ENCODE peak calls at places on chromosome 9, in four cellular contexts. C is HCT116, V is HepG2, Q is SK-N-SH. G is an unnamed sample.

GRCh38 chr9:123640792-123641222 is 284.8 kb downstream of the CRB2 start:
- DNase-seq in Q (no peak), C (no peak), V (no peak), G (no peak)

GRCh38 chr9:102273952-102274351 is 535.5 kb upstream of the GRIN3A start:
- DNase-seq in V (no peak), Q (no peak), C (no peak), G (no peak)

GRCh38 chr9:15999422-16000339 is 446.8 kb downstream of the CCDC171 start:
- DNase-seq in C (peak), V (no peak), Q (peak), G (no peak)

GRCh38 chr9:133843250-133843649 is 105.1 kb upstream of the SARDH start:
- DNase-seq in V (no peak), C (no peak), Q (no peak), G (no peak)

GRCh38 chr9:15239816-15240215 is 67.2 kb downstream of the TTC39B start:
- DNase-seq in V (no peak), C (no peak), Q (no peak), G (no peak)

GRCh38 chr9:92640398-92641091 is 29.4 kb downstream of the IPPK start:
- DNase-seq in Q (no peak), C (no peak), V (no peak), G (no peak)

GRCh38 chr9:68782546-68782945 is 77.5 kb downstream of the PIP5K1B start:
- DNase-seq in V (no peak), Q (no peak), C (no peak), G (no peak)

GRCh38 chr9:134031783-134032182 is 6.5 kb downstream of the BRD3OS start:
- DNase-seq in V (no peak), C (no peak), Q (no peak), G (no peak)

GRCh38 chr9:82170871-82171270 is 182.3 kb downstream of the SPATA31D1 start:
- DNase-seq in V (no peak), C (no peak), Q (no peak), G (no peak)

GRCh38 chr9:123996731-123997421 is 14.7 kb upstream of the LHX2 start:
- DNase-seq in C (no peak), V (no peak), Q (no peak), G (no peak)

GRCh38 chr9:110990481-110990880 is 47.8 kb downstream of the LPAR1 start:
- DNase-seq in Q (no peak), C (no peak), V (no peak), G (no peak)

GRCh38 chr9:14400658-14400995 is 86.7 kb upstream of the NFIB start:
- DNase-seq in Q (peak), V (peak), C (peak), G (peak)

GRCh38 chr9:76846307-76846706 is 59.6 kb downstream of the PRUNE2 start:
- DNase-seq in V (no peak), C (no peak), Q (no peak), G (no peak)

GRCh38 chr9:127809562-127810377 is 7.1 kb downstream of the FPGS start:
- DNase-seq in V (no peak), C (no peak), Q (peak), G (peak)

GRCh38 chr9:109518621-109519335 is 20.7 kb upstream of the PTPN3 start:
- DNase-seq in C (no peak), Q (no peak), V (no peak), G (no peak)

GRCh38 chr9:20209421-20210340 is 412.6 kb downstream of the MLLT3 start:
- DNase-seq in Q (no peak), C (no peak), V (no peak), G (no peak)

GRCh38 chr9:127161081-127161621 is 38.7 kb upstream of the ANGPTL2 start:
- DNase-seq in Q (no peak), V (no peak), C (no peak), G (no peak)

GRCh38 chr9:4207881-4208615 is 91.8 kb downstream of the GLIS3 start:
- DNase-seq in C (no peak), Q (no peak), V (no peak), G (no peak)

GRCh38 chr9:80797427-80797825 is 891.9 kb downstream of the TLE1 start:
- DNase-seq in C (no peak), V (no peak), Q (no peak), G (no peak)

GRCh38 chr9:99181206-99181605 is 40.5 kb downstream of the ALG2 start:
- DNase-seq in Q (no peak), C (no peak), V (no peak), G (no peak)

GRCh38 chr9:33329996-33330395 is 39.7 kb downstream of the NFX1 start:
- DNase-seq in Q (no peak), V (no peak), C (no peak), G (no peak)

GRCh38 chr9:3794005-3794404 is 268.2 kb upstream of the RFX3 start:
- DNase-seq in Q (no peak), C (no peak), V (peak), G (peak)

GRCh38 chr9:121810489-121810888 is 159.1 kb downstream of the DAB2IP start:
- DNase-seq in V (no peak), Q (no peak), C (no peak), G (no peak)

GRCh38 chr9:37574996-37575395 is 1.2 kb downstream of the FBXO10 start:
- DNase-seq in C (no peak), Q (peak), V (no peak), G (no peak)

GRCh38 chr9:83708515-83709158 is 879 bp upstream of the UBQLN1 start:
- DNase-seq in V (peak), Q (peak), C (peak), G (peak)

GRCh38 chr9:117080996-117081395 is 333.9 kb downstream of the ASTN2 start:
- DNase-seq in C (no peak), Q (peak), V (no peak), G (no peak)

GRCh38 chr9:86330186-86330585 is 24.0 kb downstream of the TUT7 start:
- DNase-seq in Q (no peak), C (no peak), V (no peak), G (no peak)

GRCh38 chr9:114156658-114157421 is 1.5 kb downstream of the COL27A1 start:
- DNase-seq in C (no peak), V (no peak), Q (peak), G (no peak)

GRCh38 chr9:121299467-121300282 is 31.7 kb downstream of the GSN start:
- DNase-seq in V (no peak), Q (peak), C (no peak), G (no peak)

GRCh38 chr9:134058716-134059115 is 9.1 kb downstream of the BRD3 start:
- DNase-seq in V (no peak), Q (peak), C (no peak), G (no peak)

GRCh38 chr9:126704157-126704941 is 90.6 kb downstream of the LMX1B start:
- DNase-seq in Q (peak), V (no peak), C (peak), G (peak)

GRCh38 chr9:94952553-94953373 is 226.3 kb downstream of the AOPEP start:
- DNase-seq in Q (no peak), V (no peak), C (no peak), G (no peak)

GRCh38 chr9:127574089-127574921 is 37.8 kb upstream of the STXBP1 start:
- DNase-seq in C (no peak), V (no peak), Q (no peak), G (peak)

GRCh38 chr9:122954253-122954691 is 13.5 kb downstream of the RABGAP1 start:
- DNase-seq in C (no peak), Q (no peak), V (no peak), G (no peak)

GRCh38 chr9:110148384-110148783 is 59.6 kb downstream of the C9orf152 start:
- DNase-seq in C (no peak), Q (no peak), V (no peak), G (no peak)

GRCh38 chr9:121619989-121620673 is 31.3 kb upstream of the DAB2IP start:
- DNase-seq in V (no peak), Q (no peak), C (no peak), G (no peak)

GRCh38 chr9:107274953-107275422 is 8.1 kb upstream of the RAD23B start:
- DNase-seq in Q (no peak), C (peak), V (peak), G (no peak)

GRCh38 chr9:32525506-32525905 is 490 bp downstream of the RIGI start:
- DNase-seq in V (no peak), Q (no peak), C (no peak), G (no peak)

GRCh38 chr9:33233659-33234335 is 6.2 kb upstream of the SPINK4 start:
- DNase-seq in C (peak), V (no peak), Q (no peak), G (no peak)

DNA sequence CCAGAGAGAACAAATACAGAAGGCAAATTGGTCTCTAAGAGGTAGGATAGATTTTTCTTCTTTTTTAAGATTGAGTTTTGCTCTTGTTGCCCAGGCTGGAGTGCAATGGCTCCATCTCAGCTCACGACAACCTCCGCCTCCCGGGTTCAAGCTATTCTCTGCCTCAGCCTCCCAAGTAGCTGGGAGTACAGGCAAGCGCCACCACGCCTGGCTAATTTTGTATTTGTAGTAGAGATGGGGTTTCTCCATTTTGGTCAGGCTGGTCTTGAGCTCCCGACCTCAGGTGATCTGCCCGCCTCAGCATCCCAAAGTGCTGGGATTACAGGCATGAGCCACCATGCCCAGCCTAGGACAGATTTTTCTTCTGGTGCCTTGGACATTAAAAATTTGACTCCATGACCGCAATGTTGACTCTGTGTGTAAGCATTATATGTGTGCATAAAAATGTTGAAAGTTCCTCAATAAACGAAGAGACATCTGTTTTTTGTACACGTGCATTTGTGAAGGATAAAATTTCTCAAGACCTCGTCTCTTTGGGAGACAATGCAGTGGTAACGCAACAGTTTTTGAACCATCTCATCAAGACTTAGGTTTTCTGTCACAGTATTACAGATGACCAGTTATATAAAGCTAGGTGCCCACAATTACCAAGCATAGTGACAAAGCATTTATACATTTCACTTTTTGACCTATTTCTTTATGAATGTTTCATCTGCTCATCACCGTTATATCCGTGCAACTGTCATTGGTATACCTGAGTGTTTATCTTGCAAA is 17.4 kb downstream of the VCP start:
- DNase-seq in V (no peak), Q (no peak), C (no peak), G (no peak)
- TF ChIP-seq JUND in V (no peak), Q (no peak), C (no peak), G (no peak)

DNA sequence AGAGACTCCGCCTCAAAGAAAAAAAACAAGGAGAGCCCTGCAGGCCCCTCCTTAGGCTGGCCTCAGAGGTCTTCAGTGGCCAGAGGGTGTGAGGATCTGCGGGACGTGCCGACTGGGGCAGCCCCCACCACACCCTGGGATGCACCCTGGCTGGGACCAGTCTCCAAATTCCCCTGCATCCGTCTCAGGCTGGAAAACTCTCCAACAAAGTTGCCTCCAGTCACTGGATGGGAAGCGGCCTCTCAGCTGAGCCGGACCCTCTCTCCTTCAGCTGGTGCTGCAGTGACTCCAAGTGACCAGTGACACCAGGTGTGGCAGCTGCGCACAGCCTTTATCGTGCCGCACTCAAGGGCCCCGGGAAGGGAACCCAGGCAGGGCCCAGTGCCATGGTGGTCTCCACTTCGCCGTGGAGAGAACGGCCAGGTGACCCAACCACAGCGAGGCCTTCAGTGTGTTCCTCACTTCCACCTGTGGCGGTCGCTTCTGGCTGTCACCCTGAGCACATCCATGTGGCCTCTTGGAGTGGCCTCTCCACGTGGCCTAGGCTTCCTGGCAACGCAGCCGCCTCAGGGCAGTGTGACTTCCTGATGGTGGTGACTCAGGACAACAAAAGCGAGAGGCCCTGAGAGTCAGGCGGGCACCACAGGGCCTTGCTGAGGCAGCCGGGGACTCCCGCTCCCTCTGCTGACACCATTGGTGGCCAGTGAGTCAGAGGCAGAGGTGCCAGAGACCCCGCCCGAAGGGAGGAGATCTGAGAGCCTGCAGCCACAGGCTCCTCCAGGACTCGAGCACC is 19.3 kb upstream of the CAMSAP1 start:
- DNase-seq in V (no peak), C (peak), Q (no peak), G (no peak)
- TF ChIP-seq JUND in V (no peak), C (peak), Q (no peak), G (no peak)

GRCh38 chr9:137649553-137649952 is 30.7 kb downstream of the EHMT1 start:
- DNase-seq in Q (no peak), V (no peak), C (no peak), G (no peak)
- TF ChIP-seq JUND in Q (no peak), V (no peak), C (no peak), G (no peak)

DNA sequence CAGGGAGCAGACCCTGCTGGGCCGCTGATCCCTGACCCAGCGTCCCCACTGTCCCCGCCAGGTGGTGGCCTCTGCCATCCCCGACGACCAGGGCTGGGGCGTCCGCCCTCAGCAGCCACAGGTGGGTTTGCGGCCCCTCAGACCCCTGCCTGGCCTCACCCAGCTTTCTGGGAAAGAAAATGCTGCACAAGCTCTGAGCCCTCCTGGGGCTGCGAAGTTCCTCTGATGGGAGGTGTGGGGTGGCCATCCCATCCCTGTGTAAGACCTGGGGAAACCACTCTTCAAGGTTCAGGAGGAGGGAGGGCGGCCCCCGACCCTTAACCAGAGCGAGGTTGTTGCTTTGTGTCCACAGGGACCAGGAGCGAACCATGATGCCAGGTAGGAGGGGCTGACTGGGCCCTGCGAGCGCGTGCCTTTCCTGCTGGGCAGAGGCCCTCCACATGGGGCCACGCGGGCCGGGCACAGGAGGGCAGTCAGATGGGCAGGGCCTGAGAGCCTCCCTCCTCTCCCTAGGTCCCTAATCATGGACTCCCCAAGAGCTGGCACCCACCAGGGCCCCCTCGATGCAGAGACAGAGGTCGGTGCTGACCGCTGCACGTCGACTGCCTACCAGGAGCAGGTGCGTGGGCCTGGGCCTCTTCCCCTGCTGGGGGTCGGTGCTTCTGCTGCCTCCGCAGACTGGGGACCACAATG is 7.7 kb downstream of the NOXA1 start:
- DNase-seq in C (no peak), V (no peak), Q (no peak), G (no peak)
- TF ChIP-seq JUND in C (no peak), V (no peak), Q (no peak), G (no peak)

DNA sequence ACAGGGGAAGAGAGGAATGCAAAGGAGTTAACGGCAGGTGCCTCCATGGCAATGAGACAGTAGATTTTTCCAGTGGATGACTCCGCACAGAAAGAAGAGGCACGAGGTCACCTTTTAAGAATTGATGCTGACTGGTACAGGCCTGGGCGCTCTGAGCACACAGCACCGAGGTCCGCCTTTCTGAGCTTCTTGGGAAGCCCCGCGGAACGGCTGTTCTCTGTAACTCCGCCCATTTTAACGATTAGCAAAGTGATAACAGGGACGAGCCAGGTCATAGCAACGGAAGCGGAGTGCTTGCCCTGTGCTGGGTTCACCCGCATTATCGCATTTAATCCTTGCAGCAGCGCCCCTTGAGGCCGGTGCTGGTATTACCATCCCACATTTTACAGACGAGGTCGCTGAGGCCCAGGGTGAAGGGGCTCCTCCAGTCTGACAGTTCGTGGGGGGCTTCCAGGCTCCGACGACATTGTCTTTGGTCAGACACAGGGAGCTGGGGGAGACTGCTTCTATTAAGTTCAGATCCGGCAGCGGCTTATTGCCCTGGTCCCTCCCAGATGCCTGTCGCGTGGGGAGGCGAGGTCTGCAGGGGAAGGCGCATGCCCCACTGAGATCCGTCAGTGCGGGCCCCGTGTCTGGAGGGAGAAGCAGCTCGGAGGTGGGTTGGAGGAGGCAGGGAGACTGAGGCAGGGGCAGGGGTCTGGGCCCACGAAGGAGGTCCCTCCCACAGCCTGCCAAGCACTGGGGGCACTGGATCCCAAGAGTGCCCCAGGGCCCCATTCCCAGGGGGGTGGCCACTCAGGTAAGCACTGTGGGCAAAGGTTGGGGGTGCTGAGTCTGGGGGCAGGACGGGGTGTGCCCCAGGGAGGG is 22.3 kb upstream of the HMCN2 start:
- DNase-seq in C (peak), V (peak), Q (peak), G (peak)
- TF ChIP-seq JUND in C (no peak), V (no peak), Q (no peak), G (no peak)

GRCh38 chr9:22446589-22446949 is at the start of gene DMRTA1:
- DNase-seq in C (no peak), Q (peak), V (no peak), G (no peak)
- TF ChIP-seq JUND in C (no peak), Q (no peak), V (no peak), G (no peak)

GRCh38 chr9:131678499-131679111 is 61.3 kb downstream of the RAPGEF1 start:
- DNase-seq in Q (no peak), C (peak), V (peak), G (peak)
- TF ChIP-seq JUND in Q (peak), C (peak), V (no peak), G (no peak)

DNA sequence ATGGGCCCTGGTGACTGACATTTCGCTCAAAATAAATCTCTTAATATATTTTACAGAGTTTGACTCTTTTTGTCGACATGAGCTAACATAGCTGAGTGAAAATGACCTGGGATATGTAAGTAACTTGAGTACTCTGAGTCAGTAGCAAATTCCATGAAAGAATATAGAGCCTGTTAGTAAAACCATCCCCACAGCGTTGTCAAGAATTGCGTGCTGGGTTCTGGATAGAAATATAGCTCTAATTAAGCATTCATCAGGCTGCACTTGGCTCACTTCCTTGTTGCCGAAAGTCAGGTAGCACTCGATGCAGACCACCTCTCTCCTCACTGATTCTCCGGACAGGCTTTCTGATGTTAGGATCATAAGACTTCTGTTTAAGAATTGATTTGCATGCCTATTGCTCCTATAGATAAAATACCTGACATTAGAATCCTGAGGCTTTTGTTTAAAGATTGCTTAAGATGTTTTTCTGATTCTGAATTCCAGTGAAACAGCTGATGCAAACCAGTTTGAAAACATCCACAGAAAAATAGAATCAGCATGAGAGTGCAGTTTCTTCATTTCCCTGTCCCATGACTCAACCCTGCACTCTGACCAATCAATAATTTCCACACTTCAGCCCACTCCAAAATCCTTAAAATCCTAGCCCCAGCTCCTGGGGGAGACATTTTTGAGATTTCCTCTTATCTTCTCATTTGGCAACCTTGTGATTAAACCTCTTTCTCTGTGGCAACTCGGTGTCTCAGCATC is 310.6 kb downstream of the DIRAS2 start:
- DNase-seq in V (no peak), Q (no peak), C (no peak), G (no peak)
- TF ChIP-seq JUND in V (no peak), Q (no peak), C (no peak), G (no peak)

G was measured in T47D.